ENCODE peak calls at places on chromosomes 5 and 9, in four cellular contexts. One of them, this sample, is unnamed.

GRCh38 chr9:757246-757881 is 84.1 kb upstream of the DMRT1 start:
- DNase-seq in dorsolateral prefrontal cortex: no peak
- DNase-seq in AG08396: peak
- DNase-seq in GM13977: peak
- DNase-seq in this sample: peak

GRCh38 chr9:12748016-12748415 is 26.8 kb upstream of the LURAP1L start:
- DNase-seq in dorsolateral prefrontal cortex: no peak
- DNase-seq in AG08396: peak
- DNase-seq in GM13977: no peak
- DNase-seq in this sample: peak

GRCh38 chr9:21434202-21435014 is 5.8 kb upstream of the IFNA1 start:
- DNase-seq in dorsolateral prefrontal cortex: peak
- DNase-seq in AG08396: peak
- DNase-seq in GM13977: peak
- DNase-seq in this sample: peak

GRCh38 chr5:405421-405820 is 37.6 kb upstream of the EXOC3 start:
- DNase-seq in dorsolateral prefrontal cortex: peak
- DNase-seq in AG08396: no peak
- DNase-seq in GM13977: no peak
- DNase-seq in this sample: no peak

GRCh38 chr5:29963956-29964355 is 1229.5 kb upstream of the CDH6 start:
- DNase-seq in dorsolateral prefrontal cortex: no peak
- DNase-seq in AG08396: no peak
- DNase-seq in GM13977: no peak
- DNase-seq in this sample: no peak

GRCh38 chr9:130444565-130445221 is at the start of gene ASS1:
- DNase-seq in dorsolateral prefrontal cortex: no peak
- DNase-seq in AG08396: peak
- DNase-seq in GM13977: peak
- DNase-seq in this sample: no peak

GRCh38 chr5:124103671-124104070 is 591.7 kb downstream of the CSNK1G3 start:
- DNase-seq in dorsolateral prefrontal cortex: no peak
- DNase-seq in AG08396: no peak
- DNase-seq in GM13977: no peak
- DNase-seq in this sample: peak

GRCh38 chr9:70477146-70477745 is 62.8 kb upstream of the KLF9 start:
- DNase-seq in dorsolateral prefrontal cortex: no peak
- DNase-seq in AG08396: no peak
- DNase-seq in GM13977: no peak
- DNase-seq in this sample: no peak

GRCh38 chr5:55481293-55481900 is 53.4 kb downstream of the PLPP1 start:
- DNase-seq in dorsolateral prefrontal cortex: no peak
- DNase-seq in AG08396: no peak
- DNase-seq in GM13977: no peak
- DNase-seq in this sample: no peak

GRCh38 chr9:93711002-93711401 is 134.6 kb downstream of the PHF2 start:
- DNase-seq in dorsolateral prefrontal cortex: no peak
- DNase-seq in AG08396: no peak
- DNase-seq in GM13977: no peak
- DNase-seq in this sample: no peak

GRCh38 chr9:36625006-36625600 is 52.4 kb downstream of the MELK start:
- DNase-seq in dorsolateral prefrontal cortex: peak
- DNase-seq in AG08396: peak
- DNase-seq in GM13977: no peak
- DNase-seq in this sample: peak

GRCh38 chr9:113508111-113508749 is 44.7 kb downstream of the RGS3 start:
- DNase-seq in dorsolateral prefrontal cortex: no peak
- DNase-seq in AG08396: no peak
- DNase-seq in GM13977: no peak
- DNase-seq in this sample: no peak

GRCh38 chr5:9529041-9529480 is 16.8 kb downstream of the SEMA5A start:
- DNase-seq in dorsolateral prefrontal cortex: no peak
- DNase-seq in AG08396: no peak
- DNase-seq in GM13977: no peak
- DNase-seq in this sample: no peak

GRCh38 chr9:74006935-74007334 is 490.2 kb upstream of the RORB start:
- DNase-seq in dorsolateral prefrontal cortex: no peak
- DNase-seq in AG08396: no peak
- DNase-seq in GM13977: no peak
- DNase-seq in this sample: no peak

GRCh38 chr5:129094924-129095797 is 612 bp downstream of the ISOC1 start:
- DNase-seq in dorsolateral prefrontal cortex: peak
- DNase-seq in AG08396: peak
- DNase-seq in GM13977: peak
- DNase-seq in this sample: no peak

GRCh38 chr9:128637656-128638055 is 19.0 kb downstream of the DYNC2I2 start:
- DNase-seq in dorsolateral prefrontal cortex: no peak
- DNase-seq in AG08396: no peak
- DNase-seq in GM13977: no peak
- DNase-seq in this sample: no peak

GRCh38 chr9:89808076-89808701 is 203.4 kb downstream of the GADD45G start:
- DNase-seq in dorsolateral prefrontal cortex: no peak
- DNase-seq in AG08396: no peak
- DNase-seq in GM13977: no peak
- DNase-seq in this sample: no peak

GRCh38 chr5:39106332-39106731 is 32.1 kb upstream of the RICTOR start:
- DNase-seq in dorsolateral prefrontal cortex: no peak
- DNase-seq in AG08396: no peak
- DNase-seq in GM13977: no peak
- DNase-seq in this sample: no peak

GRCh38 chr9:120931278-120932085 is 4.9 kb upstream of the TRAF1 start:
- DNase-seq in dorsolateral prefrontal cortex: no peak
- DNase-seq in AG08396: peak
- DNase-seq in GM13977: peak
- DNase-seq in this sample: peak

GRCh38 chr5:442335-443238 is at the start of gene EXOC3:
- DNase-seq in dorsolateral prefrontal cortex: peak
- DNase-seq in AG08396: peak
- DNase-seq in GM13977: peak
- DNase-seq in this sample: peak

GRCh38 chr9:138102246-138103051 is 224.9 kb downstream of the CACNA1B start:
- DNase-seq in dorsolateral prefrontal cortex: no peak
- DNase-seq in AG08396: no peak
- DNase-seq in GM13977: peak
- DNase-seq in this sample: no peak

This sample was measured in HFFc6.